ENCODE peak calls at places on chromosomes 16 and 17, in seven cellular contexts. L is tibial artery, K is OCI-LY7, R is heart left ventricle, T is transverse colon, B is tibial nerve, Q is right cardiac atrium. O is an unnamed sample. For H3K4me1, the result is how much of the 10 kb centered on the place peaks cover.

GRCh38 chr17:50348522-50349240 is 2.8 kb downstream of the XYLT2 start:
- DNase-seq in L (no peak), K (no peak), R (no peak), T (no peak), B (no peak), Q (no peak), O (no peak)

GRCh38 chr16:68778551-68779231 is 41.6 kb downstream of the CDH1 start:
- DNase-seq in L (no peak), K (no peak), R (no peak), T (peak), B (no peak), Q (no peak), O (no peak)

GRCh38 chr16:78844682-78845081 is 745.2 kb downstream of the WWOX start:
- DNase-seq in L (no peak), K (no peak), R (no peak), T (no peak), B (no peak), Q (no peak), O (no peak)

GRCh38 chr16:546909-547770 is 13.1 kb upstream of the PRR35 start:
- DNase-seq in L (no peak), K (no peak), R (peak), T (peak), B (peak), Q (peak), O (no peak)

GRCh38 chr16:20321671-20322070 is 5.6 kb downstream of the GP2 start:
- DNase-seq in L (no peak), K (no peak), R (no peak), T (no peak), B (no peak), Q (no peak), O (no peak)

GRCh38 chr16:67811899-67812298 is 5.2 kb downstream of the TSNAXIP1 start:
- DNase-seq in L (no peak), K (no peak), R (no peak), T (no peak), B (no peak), Q (no peak), O (no peak)

GRCh38 chr16:22977294-22977697 is 163.3 kb downstream of the HS3ST2 start:
- DNase-seq in L (no peak), K (peak), R (no peak), T (no peak), B (no peak), Q (no peak), O (no peak)

GRCh38 chr16:2842340-2843000 is 12.4 kb downstream of the ZG16B start:
- DNase-seq in L (peak), K (peak), R (peak), T (peak), B (no peak), Q (peak), O (peak)

GRCh38 chr17:81418710-81419332 is 23.6 kb downstream of the BAHCC1 start:
- DNase-seq in L (no peak), K (no peak), R (no peak), T (no peak), B (no peak), Q (no peak), O (no peak)

GRCh38 chr16:73022534-73022933 is 25.4 kb downstream of the ZFHX3 start:
- DNase-seq in L (peak), K (no peak), R (no peak), T (no peak), B (no peak), Q (no peak), O (no peak)
- H3K4me1 ChIP-seq in L (half or more), K (under half), R (under half), T (under half), B (half or more), Q (under half), O (under half)

GRCh38 chr17:73589096-73589980 is 54.9 kb downstream of the SDK2 start:
- DNase-seq in L (no peak), K (peak), R (no peak), T (no peak), B (no peak), Q (peak), O (no peak)
- H3K4me1 ChIP-seq in L (under half), K (half or more), R (under half), T (under half), B (under half), Q (under half), O (under half)

GRCh38 chr17:75088465-75088895 is 726 bp downstream of the SLC16A5 start:
- DNase-seq in L (no peak), K (no peak), R (no peak), T (peak), B (no peak), Q (peak), O (no peak)

GRCh38 chr17:75093543-75094158 is 5.9 kb downstream of the SLC16A5 start:
- DNase-seq in L (no peak), K (no peak), R (no peak), T (no peak), B (no peak), Q (no peak), O (no peak)

GRCh38 chr17:75091855-75092327 is 4.1 kb downstream of the SLC16A5 start:
- DNase-seq in L (no peak), K (no peak), R (no peak), T (peak), B (no peak), Q (no peak), O (no peak)

GRCh38 chr17:75088902-75089417 is 1.2 kb downstream of the SLC16A5 start:
- DNase-seq in L (no peak), K (no peak), R (no peak), T (peak), B (no peak), Q (no peak), O (no peak)

GRCh38 chr17:75090871-75091854 is 3.4 kb downstream of the SLC16A5 start:
- DNase-seq in L (no peak), K (no peak), R (no peak), T (peak), B (no peak), Q (peak), O (no peak)
- H3K4me1 ChIP-seq in L (under half), K (under half), R (half or more), T (half or more), B (half or more), Q (under half), O (under half)

DNA sequence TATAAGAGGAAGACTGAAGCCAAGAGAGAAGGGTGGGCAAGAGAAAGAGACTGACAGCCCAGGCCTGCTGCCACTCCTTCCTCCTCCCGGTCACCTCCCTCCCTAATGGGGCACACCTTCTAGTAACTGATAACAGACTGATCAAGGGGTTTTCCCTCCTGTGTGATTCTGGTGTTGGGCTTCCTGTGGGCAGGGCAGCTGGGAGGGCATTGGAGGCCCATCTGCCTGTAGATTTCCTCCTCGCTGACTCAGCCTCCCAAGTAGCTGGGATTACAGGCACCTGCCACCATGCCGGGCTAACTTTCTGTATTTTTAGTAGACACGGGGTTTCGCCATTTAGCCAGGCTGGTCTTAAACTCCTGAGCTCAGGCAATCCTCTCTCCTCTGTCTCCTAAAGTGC is 16.2 kb downstream of the CA4 start:
- DNase-seq in L (no peak), K (no peak), R (no peak), T (peak), B (no peak), Q (no peak), O (no peak)
- H3K4me1 ChIP-seq in L (under half), K (under half), R (half or more), T (half or more), B (under half), Q (under half), O (under half)

GRCh38 chr17:32570081-32570396 is 83.2 kb downstream of the CDK5R1 start:
- DNase-seq in L (no peak), K (no peak), R (no peak), T (no peak), B (no peak), Q (no peak), O (no peak)

GRCh38 chr17:32569171-32570080 is 82.6 kb downstream of the CDK5R1 start:
- DNase-seq in L (no peak), K (no peak), R (no peak), T (no peak), B (no peak), Q (no peak), O (no peak)

GRCh38 chr17:32567511-32567910 is 80.7 kb downstream of the CDK5R1 start:
- DNase-seq in L (no peak), K (no peak), R (no peak), T (no peak), B (no peak), Q (no peak), O (no peak)

GRCh38 chr17:32567086-32567485 is 80.3 kb downstream of the CDK5R1 start:
- DNase-seq in L (no peak), K (no peak), R (no peak), T (no peak), B (no peak), Q (no peak), O (no peak)

GRCh38 chr17:32568673-32569072 is 81.9 kb downstream of the CDK5R1 start:
- DNase-seq in L (no peak), K (no peak), R (no peak), T (no peak), B (no peak), Q (no peak), O (no peak)
- H3K4me1 ChIP-seq in L (under half), K (under half), R (under half), T (under half), B (under half), Q (under half), O (under half)

GRCh38 chr17:57572062-57572461 is 173.0 kb downstream of the CCDC182 start:
- DNase-seq in L (no peak), K (no peak), R (no peak), T (no peak), B (no peak), Q (no peak), O (no peak)
- H3K4me1 ChIP-seq in L (under half), K (under half), R (under half), T (under half), B (under half), Q (under half), O (under half)